ENCODE peak calls at places on chromosome 12, in seven cellular contexts. One of them, this sample, is unnamed.

GRCh38 chr12:108065061-108065460 is 64.0 kb upstream of the WSCD2 start:
- DNase-seq in GM23248: no peak
- DNase-seq in mucosa of descending colon: no peak
- DNase-seq in sciatic nerve: no peak
- DNase-seq in left ventricle myocardium inferior: no peak
- DNase-seq in epithelial cell of esophagus: no peak
- DNase-seq in substantia nigra: no peak
- DNase-seq in this sample: no peak

GRCh38 chr12:109928058-109928656 is 28.1 kb downstream of the TCHP start:
- DNase-seq in GM23248: no peak
- DNase-seq in substantia nigra: no peak
- DNase-seq in sciatic nerve: no peak
- DNase-seq in mucosa of descending colon: no peak
- DNase-seq in left ventricle myocardium inferior: no peak
- DNase-seq in epithelial cell of esophagus: no peak
- DNase-seq in this sample: no peak

GRCh38 chr12:131915000-131915689 is 13.9 kb upstream of the PUS1 start:
- DNase-seq in sciatic nerve: no peak
- DNase-seq in left ventricle myocardium inferior: no peak
- DNase-seq in GM23248: no peak
- DNase-seq in substantia nigra: no peak
- DNase-seq in epithelial cell of esophagus: no peak
- DNase-seq in mucosa of descending colon: no peak
- DNase-seq in this sample: no peak

GRCh38 chr12:76927170-76927784 is 48.5 kb upstream of the CSRP2 start:
- DNase-seq in mucosa of descending colon: no peak
- DNase-seq in sciatic nerve: no peak
- DNase-seq in epithelial cell of esophagus: peak
- DNase-seq in substantia nigra: no peak
- DNase-seq in GM23248: peak
- DNase-seq in left ventricle myocardium inferior: peak
- DNase-seq in this sample: peak

GRCh38 chr12:107064687-107065086 is 28.7 kb downstream of the CRY1 start:
- DNase-seq in left ventricle myocardium inferior: no peak
- DNase-seq in sciatic nerve: no peak
- DNase-seq in substantia nigra: no peak
- DNase-seq in mucosa of descending colon: no peak
- DNase-seq in GM23248: no peak
- DNase-seq in epithelial cell of esophagus: no peak
- DNase-seq in this sample: no peak

GRCh38 chr12:19190292-19191031 is 60.9 kb downstream of the PLEKHA5 start:
- DNase-seq in GM23248: peak
- DNase-seq in left ventricle myocardium inferior: no peak
- DNase-seq in substantia nigra: no peak
- DNase-seq in epithelial cell of esophagus: peak
- DNase-seq in sciatic nerve: no peak
- DNase-seq in mucosa of descending colon: no peak
- DNase-seq in this sample: no peak

GRCh38 chr12:106342397-106343212 is 14.9 kb upstream of the POLR3B start:
- DNase-seq in substantia nigra: no peak
- DNase-seq in sciatic nerve: peak
- DNase-seq in left ventricle myocardium inferior: peak
- DNase-seq in GM23248: peak
- DNase-seq in mucosa of descending colon: peak
- DNase-seq in epithelial cell of esophagus: peak
- DNase-seq in this sample: peak

GRCh38 chr12:127233016-127233415 is 1034.0 kb upstream of the TMEM132C start:
- DNase-seq in mucosa of descending colon: no peak
- DNase-seq in GM23248: no peak
- DNase-seq in sciatic nerve: no peak
- DNase-seq in substantia nigra: no peak
- DNase-seq in epithelial cell of esophagus: no peak
- DNase-seq in left ventricle myocardium inferior: no peak
- DNase-seq in this sample: no peak

GRCh38 chr12:13085968-13086686 is 17.3 kb downstream of the GSG1 start:
- DNase-seq in left ventricle myocardium inferior: no peak
- DNase-seq in substantia nigra: no peak
- DNase-seq in mucosa of descending colon: no peak
- DNase-seq in GM23248: peak
- DNase-seq in epithelial cell of esophagus: peak
- DNase-seq in sciatic nerve: no peak
- DNase-seq in this sample: no peak

GRCh38 chr12:25789520-25789919 is 169.0 kb upstream of the RASSF8 start:
- DNase-seq in GM23248: peak
- DNase-seq in sciatic nerve: no peak
- DNase-seq in mucosa of descending colon: no peak
- DNase-seq in epithelial cell of esophagus: no peak
- DNase-seq in substantia nigra: no peak
- DNase-seq in left ventricle myocardium inferior: no peak
- DNase-seq in this sample: no peak

GRCh38 chr12:11786638-11787365 is 137.3 kb downstream of the ETV6 start:
- DNase-seq in epithelial cell of esophagus: no peak
- DNase-seq in GM23248: no peak
- DNase-seq in left ventricle myocardium inferior: no peak
- DNase-seq in sciatic nerve: no peak
- DNase-seq in substantia nigra: no peak
- DNase-seq in mucosa of descending colon: no peak
- DNase-seq in this sample: no peak

GRCh38 chr12:19799216-19799615 is 359.9 kb downstream of the AEBP2 start:
- DNase-seq in substantia nigra: no peak
- DNase-seq in GM23248: peak
- DNase-seq in mucosa of descending colon: no peak
- DNase-seq in epithelial cell of esophagus: no peak
- DNase-seq in left ventricle myocardium inferior: no peak
- DNase-seq in sciatic nerve: no peak
- DNase-seq in this sample: no peak

GRCh38 chr12:8014836-8015235 is 17.7 kb upstream of the FOXJ2 start:
- DNase-seq in epithelial cell of esophagus: peak
- DNase-seq in GM23248: peak
- DNase-seq in left ventricle myocardium inferior: no peak
- DNase-seq in substantia nigra: no peak
- DNase-seq in mucosa of descending colon: no peak
- DNase-seq in sciatic nerve: no peak
- DNase-seq in this sample: no peak

GRCh38 chr12:46556820-46557524 is 184.4 kb upstream of the SLC38A2 start:
- DNase-seq in epithelial cell of esophagus: peak
- DNase-seq in substantia nigra: no peak
- DNase-seq in mucosa of descending colon: no peak
- DNase-seq in GM23248: peak
- DNase-seq in sciatic nerve: no peak
- DNase-seq in left ventricle myocardium inferior: no peak
- DNase-seq in this sample: no peak

GRCh38 chr12:71155228-71155627 is 2.6 kb downstream of the TSPAN8 start:
- DNase-seq in GM23248: no peak
- DNase-seq in left ventricle myocardium inferior: no peak
- DNase-seq in sciatic nerve: no peak
- DNase-seq in substantia nigra: no peak
- DNase-seq in epithelial cell of esophagus: no peak
- DNase-seq in mucosa of descending colon: no peak
- DNase-seq in this sample: no peak

GRCh38 chr12:4117386-4118016 is 156.1 kb upstream of the CCND2 start:
- DNase-seq in substantia nigra: no peak
- DNase-seq in GM23248: no peak
- DNase-seq in sciatic nerve: no peak
- DNase-seq in mucosa of descending colon: no peak
- DNase-seq in left ventricle myocardium inferior: no peak
- DNase-seq in epithelial cell of esophagus: no peak
- DNase-seq in this sample: peak

GRCh38 chr12:6769003-6769389 is 2.8 kb downstream of the PTMS start:
- DNase-seq in epithelial cell of esophagus: no peak
- DNase-seq in left ventricle myocardium inferior: peak
- DNase-seq in mucosa of descending colon: peak
- DNase-seq in GM23248: peak
- DNase-seq in substantia nigra: no peak
- DNase-seq in sciatic nerve: peak
- DNase-seq in this sample: peak

GRCh38 chr12:94098466-94098865 is 49.9 kb upstream of the PLXNC1 start:
- DNase-seq in epithelial cell of esophagus: peak
- DNase-seq in substantia nigra: no peak
- DNase-seq in mucosa of descending colon: no peak
- DNase-seq in sciatic nerve: no peak
- DNase-seq in GM23248: peak
- DNase-seq in left ventricle myocardium inferior: no peak
- DNase-seq in this sample: no peak

GRCh38 chr12:39369756-39370155 is 73.2 kb downstream of the KIF21A start:
- DNase-seq in GM23248: no peak
- DNase-seq in mucosa of descending colon: no peak
- DNase-seq in sciatic nerve: no peak
- DNase-seq in left ventricle myocardium inferior: no peak
- DNase-seq in substantia nigra: no peak
- DNase-seq in epithelial cell of esophagus: no peak
- DNase-seq in this sample: no peak

GRCh38 chr12:44827832-44828438 is 48.2 kb downstream of the NELL2 start:
- DNase-seq in epithelial cell of esophagus: no peak
- DNase-seq in mucosa of descending colon: no peak
- DNase-seq in sciatic nerve: no peak
- DNase-seq in GM23248: no peak
- DNase-seq in left ventricle myocardium inferior: no peak
- DNase-seq in substantia nigra: no peak
- DNase-seq in this sample: no peak

GRCh38 chr12:46472144-46472705 is 99.7 kb upstream of the SLC38A2 start:
- DNase-seq in GM23248: no peak
- DNase-seq in epithelial cell of esophagus: no peak
- DNase-seq in mucosa of descending colon: no peak
- DNase-seq in left ventricle myocardium inferior: no peak
- DNase-seq in substantia nigra: no peak
- DNase-seq in sciatic nerve: no peak
- DNase-seq in this sample: no peak

GRCh38 chr12:22307811-22308210 is 26.7 kb downstream of the ST8SIA1 start:
- DNase-seq in epithelial cell of esophagus: peak
- DNase-seq in sciatic nerve: no peak
- DNase-seq in substantia nigra: no peak
- DNase-seq in left ventricle myocardium inferior: no peak
- DNase-seq in GM23248: no peak
- DNase-seq in mucosa of descending colon: no peak
- DNase-seq in this sample: no peak

GRCh38 chr12:112175361-112176155 is 50.2 kb downstream of the TRAFD1 start:
- DNase-seq in sciatic nerve: no peak
- DNase-seq in GM23248: no peak
- DNase-seq in left ventricle myocardium inferior: no peak
- DNase-seq in epithelial cell of esophagus: no peak
- DNase-seq in substantia nigra: no peak
- DNase-seq in mucosa of descending colon: no peak
- DNase-seq in this sample: no peak

GRCh38 chr12:26963413-26963812 is 25.1 kb downstream of the FGFR1OP2 start:
- DNase-seq in sciatic nerve: no peak
- DNase-seq in substantia nigra: no peak
- DNase-seq in GM23248: peak
- DNase-seq in left ventricle myocardium inferior: no peak
- DNase-seq in epithelial cell of esophagus: no peak
- DNase-seq in mucosa of descending colon: no peak
- DNase-seq in this sample: no peak

GRCh38 chr12:2813573-2814185 is 1.2 kb downstream of the ITFG2 start:
- DNase-seq in mucosa of descending colon: no peak
- DNase-seq in sciatic nerve: no peak
- DNase-seq in left ventricle myocardium inferior: no peak
- DNase-seq in epithelial cell of esophagus: peak
- DNase-seq in GM23248: peak
- DNase-seq in substantia nigra: no peak
- DNase-seq in this sample: peak

GRCh38 chr12:1872448-1872847 is 46.0 kb downstream of the CACNA2D4 start:
- DNase-seq in sciatic nerve: no peak
- DNase-seq in epithelial cell of esophagus: no peak
- DNase-seq in mucosa of descending colon: no peak
- DNase-seq in GM23248: no peak
- DNase-seq in left ventricle myocardium inferior: no peak
- DNase-seq in substantia nigra: no peak
- DNase-seq in this sample: no peak

GRCh38 chr12:67472551-67472950 is 176.0 kb upstream of the DYRK2 start:
- DNase-seq in substantia nigra: no peak
- DNase-seq in sciatic nerve: no peak
- DNase-seq in mucosa of descending colon: no peak
- DNase-seq in epithelial cell of esophagus: peak
- DNase-seq in left ventricle myocardium inferior: peak
- DNase-seq in GM23248: peak
- DNase-seq in this sample: no peak

GRCh38 chr12:120534703-120535655 is 823 bp downstream of the RNF10 start:
- DNase-seq in mucosa of descending colon: peak
- DNase-seq in epithelial cell of esophagus: peak
- DNase-seq in substantia nigra: no peak
- DNase-seq in left ventricle myocardium inferior: peak
- DNase-seq in sciatic nerve: peak
- DNase-seq in GM23248: peak
- DNase-seq in this sample: peak

GRCh38 chr12:70730675-70731180 is 93.5 kb upstream of the PTPRB start:
- DNase-seq in left ventricle myocardium inferior: no peak
- DNase-seq in mucosa of descending colon: no peak
- DNase-seq in sciatic nerve: no peak
- DNase-seq in epithelial cell of esophagus: no peak
- DNase-seq in substantia nigra: no peak
- DNase-seq in GM23248: no peak
- DNase-seq in this sample: no peak

GRCh38 chr12:68367903-68368302 is 35.7 kb upstream of the MDM1 start:
- DNase-seq in epithelial cell of esophagus: no peak
- DNase-seq in sciatic nerve: no peak
- DNase-seq in substantia nigra: no peak
- DNase-seq in left ventricle myocardium inferior: no peak
- DNase-seq in mucosa of descending colon: no peak
- DNase-seq in GM23248: peak
- DNase-seq in this sample: no peak

GRCh38 chr12:109286652-109287051 is 22.4 kb downstream of the FOXN4 start:
- DNase-seq in epithelial cell of esophagus: no peak
- DNase-seq in sciatic nerve: no peak
- DNase-seq in GM23248: no peak
- DNase-seq in substantia nigra: no peak
- DNase-seq in mucosa of descending colon: no peak
- DNase-seq in left ventricle myocardium inferior: no peak
- DNase-seq in this sample: no peak

GRCh38 chr12:52604859-52605258 is 3.6 kb upstream of the KRT72 start:
- DNase-seq in mucosa of descending colon: no peak
- DNase-seq in GM23248: no peak
- DNase-seq in sciatic nerve: no peak
- DNase-seq in substantia nigra: no peak
- DNase-seq in epithelial cell of esophagus: no peak
- DNase-seq in left ventricle myocardium inferior: no peak
- DNase-seq in this sample: no peak

GRCh38 chr12:11202811-11203210 is 16.1 kb upstream of the TAS2R42 start:
- DNase-seq in sciatic nerve: no peak
- DNase-seq in mucosa of descending colon: no peak
- DNase-seq in left ventricle myocardium inferior: no peak
- DNase-seq in substantia nigra: no peak
- DNase-seq in epithelial cell of esophagus: peak
- DNase-seq in GM23248: peak
- DNase-seq in this sample: no peak

GRCh38 chr12:112419269-112420133 is 754 bp downstream of the PTPN11 start:
- DNase-seq in substantia nigra: no peak
- DNase-seq in GM23248: peak
- DNase-seq in epithelial cell of esophagus: peak
- DNase-seq in sciatic nerve: peak
- DNase-seq in mucosa of descending colon: peak
- DNase-seq in left ventricle myocardium inferior: peak
- DNase-seq in this sample: peak

GRCh38 chr12:106133136-106134087 is 5.3 kb downstream of the NUAK1 start:
- DNase-seq in epithelial cell of esophagus: peak
- DNase-seq in sciatic nerve: no peak
- DNase-seq in mucosa of descending colon: no peak
- DNase-seq in substantia nigra: no peak
- DNase-seq in GM23248: peak
- DNase-seq in left ventricle myocardium inferior: no peak
- DNase-seq in this sample: no peak

GRCh38 chr12:13465641-13466040 is 269.1 kb downstream of the EMP1 start:
- DNase-seq in epithelial cell of esophagus: peak
- DNase-seq in substantia nigra: no peak
- DNase-seq in sciatic nerve: no peak
- DNase-seq in left ventricle myocardium inferior: peak
- DNase-seq in GM23248: peak
- DNase-seq in mucosa of descending colon: no peak
- DNase-seq in this sample: no peak